ENCODE peak calls at places on chromosomes 3 and 15, in five cellular contexts. One of them, this sample, is unnamed.

GRCh38 chr3:107387555-107387954 is 10.3 kb downstream of the CCDC54 start:
- DNase-seq in A549: no peak
- DNase-seq in IMR-90: peak; percentile 79
- DNase-seq in SK-N-SH: no peak
- DNase-seq in GM12878: no peak
- DNase-seq in this sample: no peak

GRCh38 chr3:149703474-149703873 is 45.6 kb upstream of the WWTR1 start:
- DNase-seq in A549: no peak
- DNase-seq in IMR-90: peak; percentile 49
- DNase-seq in SK-N-SH: no peak
- DNase-seq in GM12878: no peak
- DNase-seq in this sample: no peak

GRCh38 chr3:128849776-128850542 is 29.5 kb upstream of the ACAD9 start:
- DNase-seq in A549: no peak
- DNase-seq in IMR-90: no peak
- DNase-seq in SK-N-SH: peak; percentile 83
- DNase-seq in GM12878: no peak
- DNase-seq in this sample: peak; percentile 29

GRCh38 chr3:11913316-11913715 is 66.6 kb upstream of the TAMM41 start:
- DNase-seq in A549: no peak
- DNase-seq in IMR-90: no peak
- DNase-seq in SK-N-SH: no peak
- DNase-seq in GM12878: no peak
- DNase-seq in this sample: no peak

GRCh38 chr3:153051427-153052095 is 110.5 kb upstream of the RAP2B start:
- DNase-seq in A549: peak; percentile 81
- DNase-seq in IMR-90: peak; percentile 92
- DNase-seq in SK-N-SH: no peak
- DNase-seq in GM12878: no peak
- DNase-seq in this sample: peak; percentile 87

GRCh38 chr3:24128195-24129005 is 183.3 kb downstream of the NR1D2 start:
- DNase-seq in A549: no peak
- DNase-seq in IMR-90: peak; percentile 43
- DNase-seq in SK-N-SH: no peak
- DNase-seq in GM12878: no peak
- DNase-seq in this sample: no peak

GRCh38 chr15:74402873-74403589 is 30.7 kb downstream of the SEMA7A start:
- DNase-seq in A549: no peak
- DNase-seq in IMR-90: no peak
- DNase-seq in SK-N-SH: no peak
- DNase-seq in GM12878: peak; percentile 82
- DNase-seq in this sample: no peak

GRCh38 chr3:40572588-40572987 is 47.8 kb downstream of the ZNF621 start:
- DNase-seq in A549: no peak
- DNase-seq in IMR-90: no peak
- DNase-seq in SK-N-SH: no peak
- DNase-seq in GM12878: no peak
- DNase-seq in this sample: no peak

GRCh38 chr3:9279959-9280358 is 30.5 kb upstream of the SRGAP3 start:
- DNase-seq in A549: no peak
- DNase-seq in IMR-90: peak; percentile 20
- DNase-seq in SK-N-SH: peak; percentile 11
- DNase-seq in GM12878: no peak
- DNase-seq in this sample: no peak

GRCh38 chr3:48268381-48268935 is 27.6 kb downstream of the ZNF589 start:
- DNase-seq in A549: no peak
- DNase-seq in IMR-90: no peak
- DNase-seq in SK-N-SH: no peak
- DNase-seq in GM12878: peak; percentile 16
- DNase-seq in this sample: no peak

GRCh38 chr15:55660153-55660552 is 72.0 kb upstream of the PYGO1 start:
- DNase-seq in A549: no peak
- DNase-seq in IMR-90: no peak
- DNase-seq in SK-N-SH: no peak
- DNase-seq in GM12878: no peak
- DNase-seq in this sample: no peak

GRCh38 chr3:64163755-64164148 is 61.5 kb downstream of the PRICKLE2 start:
- DNase-seq in A549: no peak
- DNase-seq in IMR-90: peak; percentile 96
- DNase-seq in SK-N-SH: no peak
- DNase-seq in GM12878: peak; percentile 25
- DNase-seq in this sample: no peak

GRCh38 chr3:45130476-45130875 is 15.7 kb downstream of the CDCP1 start:
- DNase-seq in A549: no peak
- DNase-seq in IMR-90: no peak
- DNase-seq in SK-N-SH: no peak
- DNase-seq in GM12878: no peak
- DNase-seq in this sample: no peak

GRCh38 chr3:186818956-186819355 is 12.7 kb upstream of the RFC4 start:
- DNase-seq in A549: no peak
- DNase-seq in IMR-90: no peak
- DNase-seq in SK-N-SH: no peak
- DNase-seq in GM12878: no peak
- DNase-seq in this sample: no peak

GRCh38 chr3:61682671-61683408 is 121.5 kb downstream of the PTPRG start:
- DNase-seq in A549: no peak
- DNase-seq in IMR-90: peak; percentile 55
- DNase-seq in SK-N-SH: no peak
- DNase-seq in GM12878: no peak
- DNase-seq in this sample: no peak

GRCh38 chr3:126438186-126438585 is 37.5 kb downstream of the ZXDC start:
- DNase-seq in A549: no peak
- DNase-seq in IMR-90: no peak
- DNase-seq in SK-N-SH: peak; percentile 16
- DNase-seq in GM12878: no peak
- DNase-seq in this sample: no peak

GRCh38 chr3:188137062-188137461 is 16.9 kb upstream of the LPP start:
- DNase-seq in A549: no peak
- DNase-seq in IMR-90: no peak
- DNase-seq in SK-N-SH: no peak
- DNase-seq in GM12878: no peak
- DNase-seq in this sample: no peak

GRCh38 chr3:123642182-123642956 is 57.5 kb upstream of the HACD2 start:
- DNase-seq in A549: peak; percentile 79
- DNase-seq in IMR-90: peak; percentile 95
- DNase-seq in SK-N-SH: peak; percentile 65
- DNase-seq in GM12878: peak; percentile 34
- DNase-seq in this sample: peak; percentile 82

GRCh38 chr15:23372284-23372683 is 17.7 kb downstream of the GOLGA8S start:
- DNase-seq in A549: no peak
- DNase-seq in IMR-90: no peak
- DNase-seq in SK-N-SH: no peak
- DNase-seq in GM12878: no peak
- DNase-seq in this sample: no peak

GRCh38 chr3:187714404-187714979 is 12.1 kb upstream of the RTP2 start:
- DNase-seq in A549: peak; percentile 59
- DNase-seq in IMR-90: peak; percentile 73
- DNase-seq in SK-N-SH: peak; percentile 65
- DNase-seq in GM12878: no peak
- DNase-seq in this sample: peak; percentile 76

GRCh38 chr3:66372681-66373350 is 128.0 kb downstream of the LRIG1 start:
- DNase-seq in A549: no peak
- DNase-seq in IMR-90: peak; percentile 20
- DNase-seq in SK-N-SH: no peak
- DNase-seq in GM12878: no peak
- DNase-seq in this sample: no peak

GRCh38 chr3:113431811-113432210 is 9.5 kb downstream of the CFAP44 start:
- DNase-seq in A549: no peak
- DNase-seq in IMR-90: peak; percentile 28
- DNase-seq in SK-N-SH: no peak
- DNase-seq in GM12878: no peak
- DNase-seq in this sample: no peak

GRCh38 chr3:58175429-58176184 is 35.2 kb downstream of the DNASE1L3 start:
- DNase-seq in A549: no peak
- DNase-seq in IMR-90: peak; percentile 46
- DNase-seq in SK-N-SH: no peak
- DNase-seq in GM12878: no peak
- DNase-seq in this sample: peak; percentile 32

GRCh38 chr15:24861014-24861690 is 93.6 kb upstream of the SNRPN start:
- DNase-seq in A549: no peak
- DNase-seq in IMR-90: peak; percentile 46
- DNase-seq in SK-N-SH: no peak
- DNase-seq in GM12878: no peak
- DNase-seq in this sample: no peak

GRCh38 chr3:169699536-169700050 is 36.1 kb upstream of the MECOM start:
- DNase-seq in A549: no peak
- DNase-seq in IMR-90: peak; percentile 72
- DNase-seq in SK-N-SH: no peak
- DNase-seq in GM12878: no peak
- DNase-seq in this sample: no peak

GRCh38 chr3:128133273-128133883 is 9.8 kb upstream of the RUVBL1 start:
- DNase-seq in A549: no peak
- DNase-seq in IMR-90: peak; percentile 70
- DNase-seq in SK-N-SH: peak; percentile 44
- DNase-seq in GM12878: no peak
- DNase-seq in this sample: peak; percentile 56

GRCh38 chr3:192183109-192183508 is 544.2 kb downstream of the FGF12 start:
- DNase-seq in A549: no peak
- DNase-seq in IMR-90: no peak
- DNase-seq in SK-N-SH: no peak
- DNase-seq in GM12878: no peak
- DNase-seq in this sample: no peak

GRCh38 chr3:46845397-46845859 is 17.8 kb downstream of the MYL3 start:
- DNase-seq in A549: no peak
- DNase-seq in IMR-90: peak; percentile 62
- DNase-seq in SK-N-SH: peak; percentile 90
- DNase-seq in GM12878: no peak
- DNase-seq in this sample: peak; percentile 40

GRCh38 chr3:105322570-105323273 is 44.0 kb upstream of the ALCAM start:
- DNase-seq in A549: no peak
- DNase-seq in IMR-90: peak; percentile 18
- DNase-seq in SK-N-SH: no peak
- DNase-seq in GM12878: peak; percentile 36
- DNase-seq in this sample: no peak

GRCh38 chr15:34154725-34155204 is 52.9 kb downstream of the PGBD4 start:
- DNase-seq in A549: peak; percentile 40
- DNase-seq in IMR-90: peak; percentile 49
- DNase-seq in SK-N-SH: no peak
- DNase-seq in GM12878: no peak
- DNase-seq in this sample: no peak

GRCh38 chr3:138418556-138419206 is 15.7 kb upstream of the ESYT3 start:
- DNase-seq in A549: no peak
- DNase-seq in IMR-90: peak; percentile 32
- DNase-seq in SK-N-SH: no peak
- DNase-seq in GM12878: no peak
- DNase-seq in this sample: no peak

GRCh38 chr3:144466114-144466513 is 494.5 kb downstream of the DIPK2A start:
- DNase-seq in A549: no peak
- DNase-seq in IMR-90: no peak
- DNase-seq in SK-N-SH: no peak
- DNase-seq in GM12878: no peak
- DNase-seq in this sample: no peak

GRCh38 chr3:155227141-155227540 is 66.3 kb downstream of the STRIT1 start:
- DNase-seq in A549: no peak
- DNase-seq in IMR-90: no peak
- DNase-seq in SK-N-SH: no peak
- DNase-seq in GM12878: no peak
- DNase-seq in this sample: no peak

GRCh38 chr15:85412956-85413854 is 32.8 kb downstream of the AKAP13 start:
- DNase-seq in A549: peak; percentile 98
- DNase-seq in IMR-90: peak; percentile 95
- DNase-seq in SK-N-SH: peak; percentile 27
- DNase-seq in GM12878: peak; percentile 96
- DNase-seq in this sample: no peak

GRCh38 chr3:17039579-17039978 is 154.8 kb downstream of the PLCL2 start:
- DNase-seq in A549: peak; percentile 84
- DNase-seq in IMR-90: peak; percentile 92
- DNase-seq in SK-N-SH: no peak
- DNase-seq in GM12878: no peak
- DNase-seq in this sample: no peak

GRCh38 chr3:195041871-195042740 is 228.9 kb downstream of the XXYLT1 start:
- DNase-seq in A549: no peak
- DNase-seq in IMR-90: no peak
- DNase-seq in SK-N-SH: no peak
- DNase-seq in GM12878: no peak
- DNase-seq in this sample: no peak

GRCh38 chr15:29364429-29365078 is 94.9 kb upstream of the NSMCE3 start:
- DNase-seq in A549: peak; percentile 33
- DNase-seq in IMR-90: peak; percentile 86
- DNase-seq in SK-N-SH: no peak
- DNase-seq in GM12878: no peak
- DNase-seq in this sample: peak; percentile 21

GRCh38 chr15:28096720-28097431 is 2.2 kb downstream of the OCA2 start:
- DNase-seq in A549: no peak
- DNase-seq in IMR-90: no peak
- DNase-seq in SK-N-SH: no peak
- DNase-seq in GM12878: no peak
- DNase-seq in this sample: no peak
- TF ChIP-seq RCOR1 in A549: no peak
- TF ChIP-seq RCOR1 in IMR-90: no peak
- TF ChIP-seq RCOR1 in SK-N-SH: no peak
- TF ChIP-seq RCOR1 in GM12878: no peak
- TF ChIP-seq RCOR1 in this sample: no peak

GRCh38 chr3:69499899-69500316 is 114.0 kb upstream of the FRMD4B start:
- DNase-seq in A549: no peak
- DNase-seq in IMR-90: no peak
- DNase-seq in SK-N-SH: no peak
- DNase-seq in GM12878: no peak
- DNase-seq in this sample: no peak
- TF ChIP-seq RCOR1 in A549: no peak
- TF ChIP-seq RCOR1 in IMR-90: no peak
- TF ChIP-seq RCOR1 in SK-N-SH: no peak
- TF ChIP-seq RCOR1 in GM12878: no peak
- TF ChIP-seq RCOR1 in this sample: no peak

DNA sequence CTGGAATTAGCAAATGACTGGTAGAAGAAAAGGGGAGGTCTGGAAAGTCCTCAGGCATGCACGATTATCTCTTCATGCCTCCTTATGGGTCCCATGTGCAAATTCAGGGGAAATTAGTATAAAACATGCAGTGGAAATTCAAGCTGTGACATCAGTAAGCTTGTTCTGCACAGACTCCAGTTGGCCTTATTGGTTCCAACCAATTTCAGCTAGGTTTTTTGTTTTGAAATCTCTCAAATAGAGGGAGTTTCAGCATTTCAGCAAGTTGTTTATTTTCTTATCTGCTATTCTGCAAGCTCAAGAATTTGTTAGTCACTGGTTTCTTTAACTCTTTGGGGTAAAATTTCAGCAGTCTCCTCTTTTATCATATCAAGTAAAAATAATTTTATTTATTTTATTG is 755 bp upstream of the TMCO5A start:
- DNase-seq in A549: no peak
- DNase-seq in IMR-90: peak; percentile 93
- DNase-seq in SK-N-SH: no peak
- DNase-seq in GM12878: no peak
- DNase-seq in this sample: no peak
- TF ChIP-seq RCOR1 in A549: no peak
- TF ChIP-seq RCOR1 in IMR-90: peak; percentile 43
- TF ChIP-seq RCOR1 in SK-N-SH: no peak
- TF ChIP-seq RCOR1 in GM12878: no peak
- TF ChIP-seq RCOR1 in this sample: no peak

DNA sequence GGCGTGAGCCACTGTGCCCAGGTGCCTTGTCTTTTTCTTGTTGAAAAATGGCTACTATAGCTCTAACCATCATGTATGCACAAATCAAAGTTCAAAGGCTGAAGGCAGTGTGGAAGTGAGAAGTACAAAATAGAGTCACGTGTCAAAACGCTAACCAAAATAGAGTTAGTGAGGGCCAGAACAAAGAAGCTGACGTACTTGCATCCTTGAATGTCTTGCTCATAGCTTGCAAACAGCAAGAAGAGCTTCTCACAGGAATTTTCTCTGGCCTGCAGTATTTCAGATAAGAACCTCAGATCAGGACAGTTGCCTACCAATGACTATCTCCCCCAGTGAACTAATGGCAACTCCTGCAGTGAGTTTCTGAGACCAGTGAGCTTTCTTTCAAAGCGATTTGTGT is 713.5 kb downstream of the GRM7 start:
- DNase-seq in A549: no peak
- DNase-seq in IMR-90: no peak
- DNase-seq in SK-N-SH: no peak
- DNase-seq in GM12878: no peak
- DNase-seq in this sample: no peak
- TF ChIP-seq RCOR1 in A549: no peak
- TF ChIP-seq RCOR1 in IMR-90: no peak
- TF ChIP-seq RCOR1 in SK-N-SH: no peak
- TF ChIP-seq RCOR1 in GM12878: no peak
- TF ChIP-seq RCOR1 in this sample: no peak